ENCODE peak calls at places on chromosomes 11 and 22, in five cellular contexts. T is testis, J is pancreas, L is GM23338, K is stomach. H is an unnamed sample.

GRCh38 chr11:203945-204586 is 3.1 kb downstream of the BET1L start:
- DNase-seq in J (no peak), T (peak; percentile 10), L (no peak), K (peak; percentile 16), H (peak; percentile 28)

GRCh38 chr11:126546191-126546590 is 190.7 kb downstream of the ST3GAL4 start:
- DNase-seq in K (no peak), L (no peak), T (no peak), J (no peak), H (no peak)

GRCh38 chr11:111761056-111761455 is 5.1 kb downstream of the PPP2R1B start:
- DNase-seq in L (no peak), K (no peak), J (no peak), T (no peak), H (no peak)

GRCh38 chr22:21940521-21940920 is 12.1 kb downstream of the PPM1F start:
- DNase-seq in T (no peak), L (no peak), J (no peak), K (no peak), H (no peak)

GRCh38 chr11:108122166-108122628 is 830 bp downstream of the ACAT1 start:
- DNase-seq in J (no peak), T (peak; percentile 28), L (peak; percentile 37), K (no peak), H (no peak)

GRCh38 chr22:26124991-26125725 is 44.1 kb upstream of the SEZ6L start:
- DNase-seq in J (no peak), K (no peak), T (no peak), L (no peak), H (no peak)

GRCh38 chr11:67270256-67271211 is 4.3 kb downstream of the GRK2 start:
- DNase-seq in J (peak; percentile 44), K (no peak), L (peak; percentile 82), T (no peak), H (no peak)

GRCh38 chr11:130070829-130071205 is 1.1 kb downstream of the APLP2 start:
- DNase-seq in K (no peak), J (peak; percentile 21), L (peak; percentile 68), T (peak; percentile 44), H (peak; percentile 59)

GRCh38 chr11:65576867-65577755 is 1.3 kb downstream of the EHBP1L1 start:
- DNase-seq in K (peak; percentile 78), T (no peak), J (no peak), L (no peak), H (no peak)

GRCh38 chr11:94675239-94675638 is 92.9 kb upstream of the AMOTL1 start:
- DNase-seq in T (no peak), J (no peak), K (no peak), L (no peak), H (no peak)

GRCh38 chr11:67160872-67161783 is 42.1 kb downstream of the KDM2A start:
- DNase-seq in T (no peak), K (no peak), J (no peak), L (peak; percentile 36), H (no peak)

GRCh38 chr11:116703421-116703820 is 69.4 kb downstream of the BUD13 start:
- DNase-seq in J (no peak), T (no peak), L (peak; percentile 83), K (no peak), H (no peak)

GRCh38 chr22:24067587-24068376 is 56.7 kb downstream of the CABIN1 start:
- DNase-seq in L (no peak), K (peak; percentile 50), J (peak; percentile 40), T (no peak), H (no peak)

GRCh38 chr11:2590951-2591754 is 108.6 kb downstream of the KCNQ1OT1 start:
- DNase-seq in T (no peak), K (no peak), L (no peak), J (no peak), H (no peak)

GRCh38 chr11:111526501-111526900 is 11.9 kb downstream of the HOATZ start:
- DNase-seq in K (no peak), T (no peak), J (no peak), L (no peak), H (no peak)

GRCh38 chr11:43567396-43567975 is 113.1 kb upstream of the HSD17B12 start:
- DNase-seq in T (no peak), J (no peak), L (peak; percentile 80), K (no peak), H (no peak)

GRCh38 chr11:106540001-106540400 is 462.5 kb downstream of the AASDHPPT start:
- DNase-seq in T (no peak), K (no peak), L (no peak), J (no peak), H (no peak)

GRCh38 chr11:125685228-125685627 is 4.6 kb upstream of the ACRV1 start:
- DNase-seq in T (no peak), K (no peak), L (peak; percentile 44), J (no peak), H (no peak)

DNA sequence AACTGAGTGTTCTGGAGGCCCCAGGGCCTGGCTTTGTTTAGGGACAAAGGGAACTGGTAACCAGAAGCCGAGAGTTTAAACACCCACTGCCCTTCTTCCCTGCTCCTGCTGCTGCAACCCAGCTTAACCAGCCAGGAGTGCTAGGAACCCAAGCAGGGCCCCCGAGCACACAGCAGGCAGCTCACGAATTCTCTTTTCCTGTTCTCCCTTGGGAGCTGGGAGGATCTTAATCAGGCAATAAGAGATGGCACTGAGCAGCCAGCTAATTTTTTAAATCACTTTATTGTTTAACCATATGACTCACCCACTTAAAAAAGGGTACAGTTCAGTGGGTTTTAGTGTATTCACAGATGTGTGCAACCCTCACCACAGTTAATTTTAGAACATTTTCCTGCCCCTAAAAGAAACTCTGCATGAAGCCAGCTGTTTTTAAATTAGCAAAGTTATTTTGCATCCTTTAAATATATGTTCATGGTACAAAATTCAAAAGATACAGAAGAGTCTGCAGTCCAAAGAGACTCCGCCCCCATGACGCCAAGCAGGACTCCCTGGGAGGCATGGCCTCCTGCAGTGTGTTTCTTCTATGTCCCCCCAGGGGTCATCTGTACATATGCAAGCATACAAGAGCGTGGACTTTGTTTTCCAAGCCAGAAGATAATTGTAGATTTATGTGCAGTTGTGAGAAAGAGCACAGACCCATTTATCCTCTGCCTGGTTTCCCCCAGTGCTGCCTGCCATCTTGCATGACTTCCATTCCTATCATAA is 18.9 kb upstream of the PPP6R3 start:
- DNase-seq in J (no peak), L (no peak), T (no peak), K (no peak), H (no peak)
- TF ChIP-seq CTCF in J (no peak), L (no peak), T (no peak), K (no peak), H (no peak)

GRCh38 chr11:27451528-27451927 is 21.1 kb downstream of the LGR4 start:
- DNase-seq in T (no peak), K (no peak), J (no peak), L (no peak), H (no peak)

GRCh38 chr11:27455667-27456066 is 16.9 kb downstream of the LGR4 start:
- DNase-seq in K (no peak), J (no peak), T (no peak), L (no peak), H (no peak)

GRCh38 chr11:27456140-27456801 is 16.3 kb downstream of the LGR4 start:
- DNase-seq in J (no peak), L (no peak), T (no peak), K (no peak), H (no peak)

GRCh38 chr11:27452147-27452546 is 20.4 kb downstream of the LGR4 start:
- DNase-seq in J (no peak), L (no peak), K (no peak), T (no peak), H (no peak)

DNA sequence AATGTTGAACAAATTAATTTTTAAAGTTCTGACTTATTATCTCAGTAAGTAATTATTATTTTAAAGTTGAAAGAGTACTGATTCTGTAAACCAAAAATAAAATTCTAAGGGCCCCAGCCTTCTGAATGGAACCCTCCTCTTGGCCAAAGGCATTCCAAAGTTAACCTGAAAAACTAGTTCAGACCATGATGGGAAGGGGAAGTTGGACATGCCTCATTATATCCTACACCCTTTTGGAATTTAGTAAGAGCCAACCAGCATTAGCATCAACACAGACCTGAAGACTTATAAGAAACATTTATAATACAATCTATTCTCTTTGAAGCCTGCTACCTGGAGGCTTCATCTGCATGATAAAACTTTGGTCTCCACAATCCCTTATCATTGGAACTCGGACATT is 18.9 kb downstream of the LGR4 start:
- DNase-seq in T (no peak), K (no peak), L (no peak), J (no peak), H (no peak)
- H3K4me1 ChIP-seq in T (no peaks in the 10 kb centered on the region), K (peaks cover 11% of the 10 kb centered on the region), L (peaks cover 62% of the 10 kb centered on the region), J (peaks cover 69% of the 10 kb centered on the region), H (peaks cover 19% of the 10 kb centered on the region)

DNA sequence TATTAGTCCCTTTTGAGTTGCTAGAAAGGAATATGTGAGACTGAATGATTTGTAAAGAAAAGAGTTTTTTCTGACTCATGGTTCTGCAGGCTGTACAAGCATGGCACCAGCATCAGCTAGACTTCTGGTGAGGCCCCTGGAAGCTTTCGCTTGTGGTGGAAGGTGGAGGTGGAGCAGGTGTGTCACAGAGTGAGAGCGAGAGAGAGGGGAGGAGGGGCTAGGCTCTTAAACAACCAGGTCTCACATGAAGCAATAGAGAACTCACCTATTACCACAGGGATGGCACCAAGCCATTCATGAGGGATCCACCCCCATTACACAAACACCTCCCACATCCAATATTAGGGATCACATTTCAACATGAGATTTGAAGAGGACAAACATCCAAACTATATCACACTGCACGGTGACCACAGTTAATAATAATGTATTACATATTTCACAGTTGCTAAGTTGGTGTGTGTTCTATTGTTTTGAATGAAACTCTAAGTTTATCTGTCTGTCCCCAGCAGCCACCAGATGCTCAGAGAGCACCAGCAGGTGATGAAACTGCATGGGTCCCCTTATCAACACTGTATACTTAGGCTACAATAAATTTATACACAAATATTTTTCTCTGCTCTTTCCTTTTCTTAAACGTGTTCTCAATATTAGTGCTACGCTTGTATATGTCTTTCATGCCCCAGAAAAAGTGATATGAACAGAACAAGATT is 14.1 kb downstream of the ZFP91 start:
- DNase-seq in J (no peak), K (no peak), T (no peak), L (no peak), H (no peak)
- H3K27ac ChIP-seq in J (no peak overlapping the region), K (no peak overlapping the region), T (no peak overlapping the region), L (no peak overlapping the region), H (no peak overlapping the region)

GRCh38 chr11:60767388-60767811 is 10.7 kb downstream of the MS4A15 start:
- DNase-seq in L (peak; percentile 83), T (peak; percentile 49), K (no peak), J (no peak), H (no peak)
- TF ChIP-seq CTCF in L (peak; percentile 86), T (peak; percentile 45), K (no peak), J (no peak), H (no peak)

GRCh38 chr11:3942956-3943497 is 87.6 kb downstream of the STIM1 start:
- DNase-seq in J (no peak), K (no peak), T (no peak), L (no peak), H (no peak)
- H3K4me1 ChIP-seq in J (peaks cover 9% of the 10 kb centered on the region), K (peaks cover 31% of the 10 kb centered on the region), T (peaks cover 19% of the 10 kb centered on the region), L (no peaks in the 10 kb centered on the region), H (peaks cover 28% of the 10 kb centered on the region)

GRCh38 chr11:77593883-77594282 is 4.1 kb downstream of the AQP11 start:
- DNase-seq in J (no peak), T (no peak), K (no peak), L (no peak), H (no peak)

GRCh38 chr11:77592727-77593126 is 3.0 kb downstream of the AQP11 start:
- DNase-seq in L (no peak), J (no peak), K (no peak), T (no peak), H (no peak)

GRCh38 chr11:77589181-77589520 is 602 bp upstream of the AQP11 start:
- DNase-seq in T (no peak), J (no peak), L (no peak), K (no peak), H (no peak)

GRCh38 chr11:77589521-77590193 is at the start of gene AQP11:
- DNase-seq in J (peak; percentile 95), L (peak; percentile 93), K (peak; percentile 90), T (peak; percentile 93), H (peak; percentile 86)

GRCh38 chr11:77590194-77590591 is 440 bp downstream of the AQP11 start:
- DNase-seq in L (peak; percentile 76), K (peak; percentile 45), T (peak; percentile 75), J (peak; percentile 49), H (peak; percentile 31)
- H3K27ac ChIP-seq in L (no peak overlapping the region), K (peak overlapping the region; percentile 91), T (peak overlapping the region; percentile 89), J (peak overlapping the region; percentile 87), H (no peak overlapping the region)